ENCODE peak calls at places on chromosome 1, in seven cellular contexts. One of them, this sample, is unnamed.

GRCh38 chr1:235043234-235043633 is 85.4 kb downstream of the TOMM20 start:
- DNase-seq in amniotic epithelial cell: no peak
- DNase-seq in A549: no peak
- DNase-seq in NCI-H2081: no peak
- DNase-seq in OCI-LY7: no peak
- DNase-seq in B cell: no peak
- DNase-seq in prostate gland: no peak
- DNase-seq in this sample: no peak

GRCh38 chr1:25486602-25487001 is 55.9 kb downstream of the MACO1 start:
- DNase-seq in amniotic epithelial cell: peak
- DNase-seq in A549: peak
- DNase-seq in NCI-H2081: no peak
- DNase-seq in OCI-LY7: peak
- DNase-seq in B cell: no peak
- DNase-seq in prostate gland: no peak
- DNase-seq in this sample: no peak

GRCh38 chr1:41745022-41745421 is 173.7 kb downstream of the HIVEP3 start:
- DNase-seq in amniotic epithelial cell: no peak
- DNase-seq in A549: no peak
- DNase-seq in NCI-H2081: no peak
- DNase-seq in OCI-LY7: no peak
- DNase-seq in B cell: no peak
- DNase-seq in prostate gland: no peak
- DNase-seq in this sample: no peak

GRCh38 chr1:49364676-49365075 is 588.0 kb upstream of the BEND5 start:
- DNase-seq in amniotic epithelial cell: peak
- DNase-seq in A549: no peak
- DNase-seq in NCI-H2081: no peak
- DNase-seq in OCI-LY7: no peak
- DNase-seq in B cell: no peak
- DNase-seq in prostate gland: no peak
- DNase-seq in this sample: no peak

GRCh38 chr1:84506002-84506728 is at the start of the genes GNG5 and SPATA1:
- DNase-seq in amniotic epithelial cell: peak
- DNase-seq in A549: peak
- DNase-seq in NCI-H2081: peak
- DNase-seq in OCI-LY7: peak
- DNase-seq in B cell: peak
- DNase-seq in prostate gland: peak
- DNase-seq in this sample: peak

GRCh38 chr1:172699111-172699510 is 40.2 kb downstream of the FASLG start:
- DNase-seq in amniotic epithelial cell: peak
- DNase-seq in A549: no peak
- DNase-seq in NCI-H2081: no peak
- DNase-seq in OCI-LY7: no peak
- DNase-seq in B cell: peak
- DNase-seq in prostate gland: no peak
- DNase-seq in this sample: no peak

GRCh38 chr1:150309758-150310495 is 11.4 kb upstream of the PRPF3 start:
- DNase-seq in amniotic epithelial cell: no peak
- DNase-seq in A549: no peak
- DNase-seq in NCI-H2081: peak
- DNase-seq in OCI-LY7: no peak
- DNase-seq in B cell: no peak
- DNase-seq in prostate gland: no peak
- DNase-seq in this sample: no peak

GRCh38 chr1:187936667-187937066 is 1107.9 kb downstream of the PLA2G4A start:
- DNase-seq in amniotic epithelial cell: no peak
- DNase-seq in A549: no peak
- DNase-seq in NCI-H2081: no peak
- DNase-seq in OCI-LY7: no peak
- DNase-seq in B cell: no peak
- DNase-seq in prostate gland: no peak
- DNase-seq in this sample: no peak

GRCh38 chr1:12386130-12386529 is 156.3 kb downstream of the VPS13D start:
- DNase-seq in amniotic epithelial cell: no peak
- DNase-seq in A549: no peak
- DNase-seq in NCI-H2081: no peak
- DNase-seq in OCI-LY7: peak
- DNase-seq in B cell: peak
- DNase-seq in prostate gland: peak
- DNase-seq in this sample: no peak

GRCh38 chr1:176531896-176532892 is 69.2 kb downstream of the PAPPA2 start:
- DNase-seq in amniotic epithelial cell: no peak
- DNase-seq in A549: no peak
- DNase-seq in NCI-H2081: no peak
- DNase-seq in OCI-LY7: no peak
- DNase-seq in B cell: no peak
- DNase-seq in prostate gland: no peak
- DNase-seq in this sample: no peak

GRCh38 chr1:10338047-10338446 is 60.8 kb upstream of the PGD start:
- DNase-seq in amniotic epithelial cell: peak
- DNase-seq in A549: peak
- DNase-seq in NCI-H2081: no peak
- DNase-seq in OCI-LY7: peak
- DNase-seq in B cell: peak
- DNase-seq in prostate gland: no peak
- DNase-seq in this sample: peak

GRCh38 chr1:222010306-222010705 is 268.4 kb upstream of the DUSP10 start:
- DNase-seq in amniotic epithelial cell: no peak
- DNase-seq in A549: no peak
- DNase-seq in NCI-H2081: no peak
- DNase-seq in OCI-LY7: no peak
- DNase-seq in B cell: no peak
- DNase-seq in prostate gland: no peak
- DNase-seq in this sample: no peak

GRCh38 chr1:22217811-22218460 is 75.0 kb upstream of the WNT4 start:
- DNase-seq in amniotic epithelial cell: no peak
- DNase-seq in A549: no peak
- DNase-seq in NCI-H2081: no peak
- DNase-seq in OCI-LY7: no peak
- DNase-seq in B cell: no peak
- DNase-seq in prostate gland: no peak
- DNase-seq in this sample: no peak

GRCh38 chr1:90840323-90840722 is 123.2 kb upstream of the BARHL2 start:
- DNase-seq in amniotic epithelial cell: no peak
- DNase-seq in A549: no peak
- DNase-seq in NCI-H2081: no peak
- DNase-seq in OCI-LY7: no peak
- DNase-seq in B cell: no peak
- DNase-seq in prostate gland: no peak
- DNase-seq in this sample: no peak

GRCh38 chr1:228311091-228311490 is 95.5 kb downstream of the TRIM11 start:
- DNase-seq in amniotic epithelial cell: no peak
- DNase-seq in A549: no peak
- DNase-seq in NCI-H2081: no peak
- DNase-seq in OCI-LY7: no peak
- DNase-seq in B cell: no peak
- DNase-seq in prostate gland: no peak
- DNase-seq in this sample: no peak

GRCh38 chr1:199948587-199949280 is 78.8 kb upstream of the NR5A2 start:
- DNase-seq in amniotic epithelial cell: peak
- DNase-seq in A549: peak
- DNase-seq in NCI-H2081: no peak
- DNase-seq in OCI-LY7: peak
- DNase-seq in B cell: no peak
- DNase-seq in prostate gland: no peak
- DNase-seq in this sample: peak

GRCh38 chr1:20494609-20495311 is 8.8 kb upstream of the CAMK2N1 start:
- DNase-seq in amniotic epithelial cell: peak
- DNase-seq in A549: no peak
- DNase-seq in NCI-H2081: no peak
- DNase-seq in OCI-LY7: no peak
- DNase-seq in B cell: no peak
- DNase-seq in prostate gland: no peak
- DNase-seq in this sample: no peak

GRCh38 chr1:182129398-182129797 is 67.9 kb upstream of the ZNF648 start:
- DNase-seq in amniotic epithelial cell: no peak
- DNase-seq in A549: no peak
- DNase-seq in NCI-H2081: no peak
- DNase-seq in OCI-LY7: no peak
- DNase-seq in B cell: no peak
- DNase-seq in prostate gland: no peak
- DNase-seq in this sample: no peak

GRCh38 chr1:171803461-171804022 is 22.1 kb downstream of the METTL13 start:
- DNase-seq in amniotic epithelial cell: no peak
- DNase-seq in A549: no peak
- DNase-seq in NCI-H2081: no peak
- DNase-seq in OCI-LY7: no peak
- DNase-seq in B cell: no peak
- DNase-seq in prostate gland: no peak
- DNase-seq in this sample: no peak

GRCh38 chr1:37033355-37034291 is 692 bp downstream of the GRIK3 start:
- DNase-seq in amniotic epithelial cell: no peak
- DNase-seq in A549: no peak
- DNase-seq in NCI-H2081: no peak
- DNase-seq in OCI-LY7: no peak
- DNase-seq in B cell: peak
- DNase-seq in prostate gland: no peak
- DNase-seq in this sample: no peak

GRCh38 chr1:11026903-11027302 is 14.4 kb downstream of the TARDBP start:
- DNase-seq in amniotic epithelial cell: no peak
- DNase-seq in A549: no peak
- DNase-seq in NCI-H2081: no peak
- DNase-seq in OCI-LY7: no peak
- DNase-seq in B cell: no peak
- DNase-seq in prostate gland: no peak
- DNase-seq in this sample: no peak

GRCh38 chr1:36874271-36875017 is 159.9 kb downstream of the GRIK3 start:
- DNase-seq in amniotic epithelial cell: no peak
- DNase-seq in A549: no peak
- DNase-seq in NCI-H2081: no peak
- DNase-seq in OCI-LY7: no peak
- DNase-seq in B cell: no peak
- DNase-seq in prostate gland: no peak
- DNase-seq in this sample: no peak

GRCh38 chr1:94110021-94110761 is 10.8 kb downstream of the ABCA4 start:
- DNase-seq in amniotic epithelial cell: no peak
- DNase-seq in A549: no peak
- DNase-seq in NCI-H2081: no peak
- DNase-seq in OCI-LY7: no peak
- DNase-seq in B cell: no peak
- DNase-seq in prostate gland: no peak
- DNase-seq in this sample: no peak

GRCh38 chr1:206555473-206555935 is 48.2 kb downstream of the RASSF5 start:
- DNase-seq in amniotic epithelial cell: peak
- DNase-seq in A549: no peak
- DNase-seq in NCI-H2081: no peak
- DNase-seq in OCI-LY7: peak
- DNase-seq in B cell: peak
- DNase-seq in prostate gland: no peak
- DNase-seq in this sample: no peak

GRCh38 chr1:16067127-16067768 is 6.2 kb downstream of the FAM131C start:
- DNase-seq in amniotic epithelial cell: peak
- DNase-seq in A549: peak
- DNase-seq in NCI-H2081: no peak
- DNase-seq in OCI-LY7: no peak
- DNase-seq in B cell: no peak
- DNase-seq in prostate gland: no peak
- DNase-seq in this sample: no peak

GRCh38 chr1:213231795-213232231 is 180.8 kb downstream of the RPS6KC1 start:
- DNase-seq in amniotic epithelial cell: no peak
- DNase-seq in A549: peak
- DNase-seq in NCI-H2081: no peak
- DNase-seq in OCI-LY7: no peak
- DNase-seq in B cell: no peak
- DNase-seq in prostate gland: no peak
- DNase-seq in this sample: no peak

GRCh38 chr1:54294846-54295245 is 94.9 kb downstream of the MRPL37 start:
- DNase-seq in amniotic epithelial cell: peak
- DNase-seq in A549: no peak
- DNase-seq in NCI-H2081: no peak
- DNase-seq in OCI-LY7: no peak
- DNase-seq in B cell: no peak
- DNase-seq in prostate gland: no peak
- DNase-seq in this sample: no peak

GRCh38 chr1:234018816-234019215 is 114.3 kb downstream of the SLC35F3 start:
- DNase-seq in amniotic epithelial cell: no peak
- DNase-seq in A549: no peak
- DNase-seq in NCI-H2081: no peak
- DNase-seq in OCI-LY7: no peak
- DNase-seq in B cell: no peak
- DNase-seq in prostate gland: no peak
- DNase-seq in this sample: no peak

GRCh38 chr1:31753623-31754349 is 10.4 kb downstream of the ADGRB2 start:
- DNase-seq in amniotic epithelial cell: no peak
- DNase-seq in A549: no peak
- DNase-seq in NCI-H2081: peak
- DNase-seq in OCI-LY7: no peak
- DNase-seq in B cell: no peak
- DNase-seq in prostate gland: no peak
- DNase-seq in this sample: no peak

GRCh38 chr1:9852410-9853301 is 28.9 kb upstream of the CLSTN1 start:
- DNase-seq in amniotic epithelial cell: peak
- DNase-seq in A549: no peak
- DNase-seq in NCI-H2081: no peak
- DNase-seq in OCI-LY7: no peak
- DNase-seq in B cell: no peak
- DNase-seq in prostate gland: no peak
- DNase-seq in this sample: no peak

GRCh38 chr1:192153276-192153675 is 5.0 kb upstream of the RGS18 start:
- DNase-seq in amniotic epithelial cell: peak
- DNase-seq in A549: no peak
- DNase-seq in NCI-H2081: no peak
- DNase-seq in OCI-LY7: no peak
- DNase-seq in B cell: no peak
- DNase-seq in prostate gland: no peak
- DNase-seq in this sample: no peak

GRCh38 chr1:2543543-2544092 is 12.6 kb upstream of the TNFRSF14 start:
- DNase-seq in amniotic epithelial cell: no peak
- DNase-seq in A549: no peak
- DNase-seq in NCI-H2081: no peak
- DNase-seq in OCI-LY7: no peak
- DNase-seq in B cell: peak
- DNase-seq in prostate gland: no peak
- DNase-seq in this sample: no peak

GRCh38 chr1:167601442-167602380 is 28.3 kb upstream of the RCSD1 start:
- DNase-seq in amniotic epithelial cell: no peak
- DNase-seq in A549: no peak
- DNase-seq in NCI-H2081: no peak
- DNase-seq in OCI-LY7: peak
- DNase-seq in B cell: peak
- DNase-seq in prostate gland: no peak
- DNase-seq in this sample: no peak

GRCh38 chr1:75632350-75632949 is 21.5 kb upstream of the SLC44A5 start:
- DNase-seq in amniotic epithelial cell: peak
- DNase-seq in A549: peak
- DNase-seq in NCI-H2081: peak
- DNase-seq in OCI-LY7: peak
- DNase-seq in B cell: peak
- DNase-seq in prostate gland: no peak
- DNase-seq in this sample: peak